ENCODE peak calls at places on chromosomes 12 and 14, in ten cellular contexts. Q is iris pigment epithelial cell; G is activated CD4-positive, alpha-beta T cell treated with anti-CD3 and anti-CD28 coated beads for 4 hours; X is hepatic stellate cell; V is Caki2; Y is GM13977; B is GDM1; D is central memory CD4-positive, alpha-beta T cell; T is Peyer's patch; H is ovary. N is an unnamed sample.

GRCh38 chr12:99618657-99619056 is 28.9 kb upstream of the GARIN6 start:
- DNase-seq in Q (no peak), G (no peak), X (no peak), V (no peak), Y (no peak), B (no peak), D (no peak), T (no peak), H (no peak), N (no peak)

GRCh38 chr14:101858791-101859537 is 97.5 kb downstream of the PPP2R5C start:
- DNase-seq in Q (no peak), G (no peak), X (no peak), V (no peak), Y (no peak), B (no peak), D (no peak), T (no peak), H (no peak), N (no peak)

GRCh38 chr12:103800252-103800771 is 40.7 kb downstream of the NT5DC3 start:
- DNase-seq in Q (peak; percentile 55), G (no peak), X (no peak), V (peak; percentile 33), Y (no peak), B (no peak), D (no peak), T (peak; percentile 68), H (peak; percentile 61), N (peak; percentile 64)

GRCh38 chr14:51443195-51444018 is 203.4 kb downstream of the TMX1 start:
- DNase-seq in Q (peak; percentile 43), G (no peak), X (no peak), V (no peak), Y (no peak), B (no peak), D (no peak), T (no peak), H (no peak), N (peak; percentile 60)

GRCh38 chr12:89357297-89357730 is 5.0 kb upstream of the DUSP6 start:
- DNase-seq in Q (no peak), G (no peak), X (no peak), V (peak; percentile 74), Y (no peak), B (no peak), D (no peak), T (no peak), H (no peak), N (no peak)

GRCh38 chr12:110590806-110591326 is 7.7 kb upstream of the PPTC7 start:
- DNase-seq in Q (peak; percentile 78), G (no peak), X (peak; percentile 26), V (peak; percentile 30), Y (peak; percentile 72), B (peak; percentile 41), D (peak; percentile 77), T (no peak), H (no peak), N (no peak)

GRCh38 chr12:3418609-3419469 is 72.2 kb upstream of the PRMT8 start:
- DNase-seq in Q (no peak), G (no peak), X (no peak), V (no peak), Y (no peak), B (no peak), D (no peak), T (no peak), H (no peak), N (no peak)

GRCh38 chr12:52871291-52871961 is 22.6 kb upstream of the KRT78 start:
- DNase-seq in Q (peak; percentile 63), G (no peak), X (peak; percentile 87), V (peak; percentile 73), Y (no peak), B (no peak), D (no peak), T (peak; percentile 65), H (peak; percentile 47), N (peak; percentile 97)

GRCh38 chr12:111270773-111271172 is 98.1 kb downstream of the PHETA1 start:
- DNase-seq in Q (peak; percentile 9), G (no peak), X (no peak), V (no peak), Y (no peak), B (no peak), D (no peak), T (no peak), H (no peak), N (peak; percentile 63)

GRCh38 chr14:31834616-31835015 is 242.5 kb upstream of the ARHGAP5 start:
- DNase-seq in Q (peak; percentile 76), G (no peak), X (peak; percentile 16), V (no peak), Y (no peak), B (no peak), D (no peak), T (no peak), H (no peak), N (no peak)

GRCh38 chr14:57725399-57726077 is 140.4 kb downstream of the SLC35F4 start:
- DNase-seq in Q (peak; percentile 76), G (no peak), X (no peak), V (peak; percentile 77), Y (no peak), B (no peak), D (no peak), T (no peak), H (no peak), N (peak; percentile 77)

GRCh38 chr14:54446201-54446693 is 5.1 kb upstream of the CNIH1 start:
- DNase-seq in Q (no peak), G (no peak), X (no peak), V (no peak), Y (no peak), B (no peak), D (no peak), T (peak; percentile 74), H (peak; percentile 69), N (no peak)

GRCh38 chr12:93451423-93452158 is 9.8 kb upstream of the UBE2N start:
- DNase-seq in Q (no peak), G (no peak), X (no peak), V (no peak), Y (no peak), B (no peak), D (no peak), T (no peak), H (no peak), N (no peak)

GRCh38 chr14:95319312-95320075 is at the start of gene CLMN:
- DNase-seq in Q (peak; percentile 30), G (peak; percentile 49), X (peak; percentile 24), V (peak; percentile 33), Y (peak; percentile 84), B (no peak), D (peak; percentile 23), T (peak; percentile 65), H (peak; percentile 62), N (peak; percentile 62)

GRCh38 chr12:121812320-121812871 is 8.6 kb downstream of the SETD1B start:
- DNase-seq in Q (peak; percentile 83), G (no peak), X (peak; percentile 98), V (peak; percentile 69), Y (peak; percentile 74), B (no peak), D (no peak), T (peak; percentile 90), H (peak; percentile 76), N (peak; percentile 46)

GRCh38 chr12:118061876-118062791 is 1.2 kb upstream of the WSB2 start:
- DNase-seq in Q (peak; percentile 59), G (no peak), X (peak; percentile 77), V (peak; percentile 51), Y (peak; percentile 59), B (peak; percentile 51), D (no peak), T (peak; percentile 64), H (peak; percentile 60), N (peak; percentile 77)

GRCh38 chr12:75722714-75723200 is 211.3 kb upstream of the KRR1 start:
- DNase-seq in Q (peak; percentile 92), G (peak; percentile 48), X (peak; percentile 40), V (peak; percentile 73), Y (peak; percentile 17), B (peak; percentile 49), D (peak; percentile 33), T (no peak), H (no peak), N (peak; percentile 88)

GRCh38 chr12:80325167-80325959 is 118.7 kb upstream of the PTPRQ start:
- DNase-seq in Q (no peak), G (no peak), X (no peak), V (no peak), Y (no peak), B (no peak), D (no peak), T (no peak), H (no peak), N (no peak)

GRCh38 chr14:60658909-60659585 is 9.8 kb upstream of the SIX1 start:
- DNase-seq in Q (no peak), G (no peak), X (no peak), V (no peak), Y (no peak), B (no peak), D (no peak), T (no peak), H (no peak), N (no peak)

GRCh38 chr12:52605542-52605941 is 4.3 kb upstream of the KRT72 start:
- DNase-seq in Q (no peak), G (no peak), X (no peak), V (no peak), Y (no peak), B (no peak), D (no peak), T (no peak), H (no peak), N (no peak)

GRCh38 chr12:72053604-72054003 is 115.0 kb downstream of the TPH2 start:
- DNase-seq in Q (peak; percentile 16), G (no peak), X (peak; percentile 16), V (no peak), Y (no peak), B (no peak), D (no peak), T (no peak), H (no peak), N (no peak)

GRCh38 chr12:58413794-58414193 is 472.4 kb downstream of the ATP23 start:
- DNase-seq in Q (peak; percentile 65), G (no peak), X (no peak), V (peak; percentile 27), Y (no peak), B (no peak), D (no peak), T (no peak), H (no peak), N (peak; percentile 69)

GRCh38 chr14:99242816-99243795 is 28.9 kb downstream of the BCL11B start:
- DNase-seq in Q (no peak), G (peak; percentile 55), X (no peak), V (no peak), Y (no peak), B (no peak), D (peak; percentile 79), T (no peak), H (no peak), N (no peak)

GRCh38 chr12:28108599-28108998 is 81.7 kb upstream of the CCDC91 start:
- DNase-seq in Q (peak; percentile 52), G (no peak), X (no peak), V (no peak), Y (no peak), B (no peak), D (peak; percentile 38), T (no peak), H (no peak), N (peak; percentile 78)

GRCh38 chr12:57135487-57135886 is 7.2 kb downstream of the LRP1 start:
- DNase-seq in Q (peak; percentile 34), G (no peak), X (no peak), V (no peak), Y (no peak), B (no peak), D (no peak), T (no peak), H (no peak), N (no peak)

GRCh38 chr14:77000340-77001235 is 27.9 kb downstream of the IRF2BPL start:
- DNase-seq in Q (peak; percentile 47), G (no peak), X (peak; percentile 68), V (no peak), Y (no peak), B (peak; percentile 61), D (no peak), T (no peak), H (peak; percentile 54), N (no peak)

GRCh38 chr14:31243860-31244259 is 36.3 kb upstream of the HECTD1 start:
- DNase-seq in Q (no peak), G (no peak), X (no peak), V (peak; percentile 75), Y (no peak), B (no peak), D (no peak), T (peak; percentile 54), H (no peak), N (peak; percentile 28)

GRCh38 chr14:103198429-103199140 is 75.3 kb downstream of the TNFAIP2 start:
- DNase-seq in Q (peak; percentile 90), G (no peak), X (peak; percentile 47), V (peak; percentile 38), Y (no peak), B (no peak), D (no peak), T (no peak), H (no peak), N (no peak)